ENCODE peak calls at places on chromosomes 7 and 10, in eight cellular contexts. D is bronchial epithelial cell, M is transverse colon, R is 8988T, C is AG04449, S is activated gamma-delta T cell, H is foreskin fibroblast, Q is fibroblast of villous mesenchyme. A is an unnamed sample.
A peak's percentile ranks its signal among the peaks of the same experiment; 100 is the strongest.

GRCh38 chr10:110269641-110270318 is 34.9 kb downstream of the SMNDC1 start:
- DNase-seq in C (no peak), R (no peak), M (peak; percentile 17), D (no peak), Q (no peak), S (no peak), H (no peak), A (no peak)

GRCh38 chr7:96667026-96667425 is 42.6 kb downstream of the SEM1 start:
- DNase-seq in Q (no peak), M (no peak), S (no peak), H (no peak), C (no peak), D (no peak), R (no peak), A (no peak)

GRCh38 chr7:35793225-35793579 is 7.7 kb upstream of the SEPTIN7 start:
- DNase-seq in C (no peak), Q (peak; percentile 41), M (no peak), S (no peak), H (no peak), D (no peak), R (no peak), A (no peak)

GRCh38 chr10:130013263-130013937 is 49.3 kb upstream of the EBF3 start:
- DNase-seq in M (no peak), H (peak; percentile 43), D (no peak), Q (no peak), C (no peak), S (no peak), R (no peak), A (no peak)

GRCh38 chr7:22663319-22663718 is 63.7 kb upstream of the IL6 start:
- DNase-seq in Q (peak; percentile 64), S (no peak), D (no peak), M (no peak), C (no peak), R (no peak), H (peak; percentile 75), A (no peak)

GRCh38 chr10:119139464-119140067 is 25.9 kb downstream of the SFXN4 start:
- DNase-seq in R (peak; percentile 66), H (peak; percentile 61), Q (peak; percentile 45), D (peak; percentile 41), M (no peak), C (no peak), S (no peak), A (peak; percentile 16)

GRCh38 chr10:125123363-125124113 is 36.8 kb downstream of the CTBP2 start:
- DNase-seq in H (peak; percentile 89), M (peak; percentile 90), C (no peak), D (peak; percentile 95), Q (peak; percentile 89), S (no peak), R (peak; percentile 86), A (peak; percentile 100)

GRCh38 chr7:94367940-94368339 is 26.8 kb upstream of the COL1A2 start:
- DNase-seq in Q (no peak), D (no peak), R (no peak), S (no peak), M (no peak), H (peak; percentile 76), C (peak; percentile 59), A (peak; percentile 16)

A was measured in mammary epithelial cell.